ENCODE peak calls at places on chromosome 20, in seven cellular contexts. Q is mesenchymal stem cell; S is psoas muscle; C is heart left ventricle; O is left lung; D is neuronal stem cell; K is naive thymus-derived CD4-positive, alpha-beta T cell. W is an unnamed sample. For H3K27me3, the result is how much of the 10 kb centered on the place peaks cover.

GRCh38 chr20:438581-439469 is 23.5 kb downstream of the TBC1D20 start:
- DNase-seq in O (no peak), C (peak), K (peak), Q (no peak), D (no peak), S (no peak), W (no peak)

GRCh38 chr20:31694842-31695593 is 27.6 kb downstream of the BCL2L1 start:
- DNase-seq in O (no peak), D (no peak), S (no peak), C (no peak), K (no peak), Q (no peak), W (no peak)

GRCh38 chr20:40489886-40490285 is 199.2 kb downstream of the MAFB start:
- DNase-seq in O (no peak), S (no peak), C (no peak), K (no peak), D (no peak), Q (no peak), W (no peak)

GRCh38 chr20:61693055-61693600 is 372.6 kb downstream of the TAF4 start:
- DNase-seq in C (no peak), O (no peak), Q (no peak), D (no peak), S (no peak), K (no peak), W (no peak)

GRCh38 chr20:62080249-62080993 is 14.7 kb upstream of the TAF4 start:
- DNase-seq in D (no peak), S (no peak), Q (no peak), C (no peak), O (no peak), K (no peak), W (no peak)

GRCh38 chr20:9059931-9060330 is 9.0 kb upstream of the PLCB4 start:
- DNase-seq in D (no peak), S (no peak), O (no peak), Q (peak), K (no peak), C (no peak), W (no peak)

GRCh38 chr20:38825901-38826625 is 20.6 kb downstream of the PPP1R16B start:
- DNase-seq in O (no peak), C (no peak), K (no peak), S (no peak), Q (peak), D (peak), W (peak)

GRCh38 chr20:62027698-62028321 is 37.9 kb downstream of the TAF4 start:
- DNase-seq in Q (no peak), D (no peak), S (no peak), O (no peak), K (no peak), C (no peak), W (no peak)

GRCh38 chr20:48090784-48091183 is 305.5 kb upstream of the SULF2 start:
- DNase-seq in K (no peak), C (no peak), Q (no peak), S (no peak), D (no peak), O (no peak), W (no peak)

GRCh38 chr20:60117040-60117439 is 158.8 kb downstream of the CDH26 start:
- DNase-seq in O (no peak), Q (no peak), D (no peak), S (no peak), K (no peak), C (no peak), W (no peak)

GRCh38 chr20:58595167-58595566 is 55.9 kb upstream of the STX16 start:
- DNase-seq in S (no peak), D (no peak), K (no peak), C (no peak), Q (no peak), O (no peak), W (no peak)

GRCh38 chr20:9179867-9180266 is 111.0 kb downstream of the PLCB4 start:
- DNase-seq in D (no peak), Q (no peak), K (no peak), O (no peak), C (no peak), S (no peak), W (no peak)

GRCh38 chr20:44858959-44859358 is 26.5 kb upstream of the YWHAB start:
- DNase-seq in S (no peak), D (no peak), Q (peak), K (no peak), O (no peak), C (no peak), W (no peak)

GRCh38 chr20:38892091-38892981 is 33.9 kb upstream of the FAM83D start:
- DNase-seq in Q (no peak), S (no peak), D (no peak), O (no peak), C (no peak), K (no peak), W (no peak)

GRCh38 chr20:16573011-16573965 is at the start of gene KIF16B:
- DNase-seq in S (peak), C (peak), O (peak), D (peak), K (peak), Q (peak), W (peak)

GRCh38 chr20:20207872-20208271 is 155.5 kb downstream of the CFAP61 start:
- DNase-seq in Q (no peak), C (no peak), K (no peak), O (no peak), S (no peak), D (no peak), W (no peak)

GRCh38 chr20:50012282-50013263 is 29.8 kb downstream of the SNAI1 start:
- DNase-seq in O (no peak), S (no peak), D (no peak), K (no peak), Q (no peak), C (no peak), W (no peak)

GRCh38 chr20:869606-870005 is 36.1 kb downstream of the FAM110A start:
- DNase-seq in O (no peak), Q (no peak), K (no peak), S (no peak), D (no peak), C (no peak), W (no peak)

GRCh38 chr20:50057409-50058053 is 55.4 kb downstream of the UBE2V1 start:
- DNase-seq in S (no peak), K (no peak), C (no peak), Q (no peak), D (no peak), O (no peak), W (no peak)

GRCh38 chr20:60262967-60263603 is 304.9 kb downstream of the CDH26 start:
- DNase-seq in C (no peak), D (peak), O (no peak), K (peak), Q (no peak), S (peak), W (no peak)

GRCh38 chr20:36835025-36835424 is 40.9 kb upstream of the TLDC2 start:
- DNase-seq in D (no peak), C (no peak), O (no peak), K (no peak), Q (no peak), S (no peak), W (no peak)

GRCh38 chr20:33992145-33992922 is 1.4 kb upstream of the RALY start:
- DNase-seq in S (no peak), C (no peak), D (no peak), K (no peak), O (no peak), Q (no peak), W (no peak)

GRCh38 chr20:53163486-53163885 is 191.3 kb downstream of the TSHZ2 start:
- DNase-seq in S (peak), D (no peak), O (no peak), C (peak), K (no peak), Q (no peak), W (no peak)

GRCh38 chr20:50844430-50845100 is 49.7 kb downstream of the BCAS4 start:
- DNase-seq in Q (peak), K (peak), O (no peak), C (no peak), D (no peak), S (no peak), W (no peak)

GRCh38 chr20:61797200-61797599 is 268.5 kb downstream of the TAF4 start:
- DNase-seq in Q (no peak), D (no peak), C (no peak), K (no peak), S (no peak), O (no peak), W (no peak)

GRCh38 chr20:62804632-62805364 is at the start of gene OGFR:
- DNase-seq in O (peak), Q (peak), K (peak), C (peak), D (no peak), S (peak), W (no peak)

GRCh38 chr20:55266361-55266760 is 739.0 kb downstream of the CBLN4 start:
- DNase-seq in Q (no peak), C (no peak), S (no peak), D (no peak), K (no peak), O (no peak), W (no peak)

GRCh38 chr20:31806564-31807355 is 12.4 kb upstream of the MYLK2 start:
- DNase-seq in O (no peak), C (no peak), Q (no peak), S (no peak), K (no peak), D (no peak), W (no peak)

GRCh38 chr20:41407617-41408016 is 41.0 kb upstream of the EMILIN3 start:
- DNase-seq in O (no peak), C (no peak), Q (no peak), D (no peak), S (no peak), K (no peak), W (no peak)

GRCh38 chr20:63809856-63810255 is 21.2 kb downstream of the ZBTB46 start:
- DNase-seq in O (no peak), D (no peak), K (no peak), Q (no peak), C (no peak), S (no peak), W (no peak)

GRCh38 chr20:44736170-44737021 is 9.3 kb upstream of the KCNK15 start:
- DNase-seq in K (no peak), Q (peak), O (no peak), C (peak), D (peak), S (no peak), W (peak)

GRCh38 chr20:25399038-25399430 is 8.4 kb upstream of the ABHD12 start:
- DNase-seq in C (no peak), K (no peak), D (peak), O (no peak), Q (peak), S (no peak), W (peak)
- H3K4me3 ChIP-seq in C (no peak), K (no peak), D (no peak), O (no peak), Q (no peak), S (no peak), W (no peak)

DNA sequence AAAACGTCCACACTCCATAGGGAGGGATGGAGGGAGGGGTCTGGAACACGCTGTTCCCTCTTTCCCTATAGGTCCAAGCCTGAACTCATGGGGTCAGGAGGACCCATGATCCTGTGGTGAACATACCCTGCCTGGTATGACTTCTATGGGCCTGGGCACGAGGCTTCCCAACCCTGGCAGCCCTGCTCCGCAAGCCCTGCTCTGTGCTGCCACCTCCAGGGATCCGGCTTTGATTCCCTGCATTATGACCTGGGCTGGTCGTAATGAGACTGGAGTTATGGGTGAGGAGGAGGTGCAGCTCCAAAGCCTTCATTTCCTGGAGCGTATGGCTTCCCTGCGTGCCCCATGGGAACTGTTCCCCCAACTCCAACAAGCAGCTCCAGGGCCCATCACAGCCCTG is 54.9 kb downstream of the CDH22 start:
- DNase-seq in K (no peak), O (no peak), C (no peak), S (no peak), Q (no peak), D (no peak), W (no peak)
- H3K27me3 ChIP-seq in K (under half), O (half or more), C (under half), S (under half), Q (half or more), D (under half), W (under half)

GRCh38 chr20:25308671-25309394 is 60.9 kb downstream of the PYGB start:
- DNase-seq in C (no peak), Q (peak), K (no peak), D (no peak), O (no peak), S (no peak), W (no peak)

GRCh38 chr20:25310268-25310920 is 62.5 kb downstream of the PYGB start:
- DNase-seq in D (no peak), O (peak), K (peak), C (no peak), S (no peak), Q (peak), W (peak)

GRCh38 chr20:25310921-25311728 is 63.2 kb downstream of the PYGB start:
- DNase-seq in D (no peak), K (no peak), Q (peak), O (peak), S (no peak), C (no peak), W (no peak)

GRCh38 chr20:25308083-25308491 is 60.2 kb downstream of the PYGB start:
- DNase-seq in C (no peak), D (no peak), S (no peak), O (no peak), K (no peak), Q (no peak), W (no peak)

GRCh38 chr20:25309395-25310267 is 61.7 kb downstream of the PYGB start:
- DNase-seq in C (peak), O (peak), K (no peak), Q (peak), S (peak), D (no peak), W (no peak)
- H3K4me3 ChIP-seq in C (no peak), O (no peak), K (no peak), Q (no peak), S (no peak), D (no peak), W (no peak)

GRCh38 chr20:2701671-2702081 is 9.1 kb downstream of the EBF4 start:
- DNase-seq in K (no peak), S (no peak), O (no peak), D (no peak), Q (peak), C (no peak), W (no peak)
- H3K27me3 ChIP-seq in K (under half), S (under half), O (under half), D (under half), Q (half or more), C (under half), W (under half)

GRCh38 chr20:12825180-12825579 is 183.6 kb upstream of the SPTLC3 start:
- DNase-seq in K (no peak), Q (no peak), D (no peak), C (no peak), O (no peak), S (no peak), W (no peak)
- H3K4me3 ChIP-seq in K (no peak), Q (no peak), D (no peak), C (no peak), O (no peak), S (no peak), W (no peak)